ENCODE peak calls at places on chromosomes 16 and 17, in six cellular contexts. G is H7, B is Daoy, I is GM19239, V is sciatic nerve, T is NCI-H2107. H is an unnamed sample.

GRCh38 chr17:39668141-39668924 is at the start of gene PNMT:
- DNase-seq in G (peak), I (peak), B (peak), V (peak), T (peak), H (peak)

GRCh38 chr16:89040861-89041570 is 52.6 kb upstream of the ACSF3 start:
- DNase-seq in T (no peak), V (no peak), B (no peak), G (no peak), I (no peak), H (no peak)

GRCh38 chr17:66540131-66540781 is 237.8 kb downstream of the PRKCA start:
- DNase-seq in G (peak), I (no peak), B (peak), T (peak), V (peak), H (peak)

GRCh38 chr16:30559690-30560089 is 1.5 kb upstream of the ZNF764 start:
- DNase-seq in I (no peak), T (no peak), B (no peak), V (no peak), G (no peak), H (no peak)

GRCh38 chr17:46876353-46876887 is 25.0 kb downstream of the WNT9B start:
- DNase-seq in V (no peak), B (peak), G (peak), T (peak), I (peak), H (no peak)

GRCh38 chr17:45234641-45235040 is 13.0 kb downstream of the FMNL1 start:
- DNase-seq in V (no peak), G (peak), T (no peak), I (no peak), B (no peak), H (no peak)

GRCh38 chr16:70151391-70151790 is 22.2 kb upstream of the CLEC18C start:
- DNase-seq in V (peak), G (peak), B (no peak), I (no peak), T (peak), H (no peak)

GRCh38 chr16:56866955-56867830 is 2.2 kb downstream of the SLC12A3 start:
- DNase-seq in B (no peak), T (peak), V (no peak), I (no peak), G (peak), H (peak)

GRCh38 chr17:81910840-81911276 is 341 bp downstream of the PCYT2 start:
- DNase-seq in T (no peak), V (no peak), I (no peak), G (no peak), B (peak), H (peak)

GRCh38 chr16:625402-626173 is 5.2 kb upstream of the WFIKKN1 start:
- DNase-seq in G (no peak), B (no peak), T (no peak), I (no peak), V (no peak), H (no peak)